ENCODE peak calls at places on chromosomes 12 and 14, in eight cellular contexts. S, W, C, D, T, X, K and Q are unnamed samples.

GRCh38 chr12:108806350-108806749 is 51.0 kb downstream of the SSH1 start:
- DNase-seq in X (no peak), K (no peak), C (no peak), W (no peak), S (no peak), T (no peak), D (no peak), Q (no peak)

GRCh38 chr12:12047682-12048081 is 23.1 kb upstream of the BCL2L14 start:
- DNase-seq in S (no peak), W (no peak), C (no peak), D (no peak), K (no peak), X (no peak), T (no peak), Q (no peak)

GRCh38 chr12:52673216-52673615 is 7.0 kb downstream of the KRT1 start:
- DNase-seq in X (no peak), D (no peak), S (no peak), C (no peak), W (no peak), T (no peak), K (no peak), Q (no peak)

GRCh38 chr12:127125607-127126259 is 1141.2 kb upstream of the TMEM132C start:
- DNase-seq in K (peak; percentile 89), W (peak; percentile 94), D (no peak), T (peak; percentile 56), S (peak; percentile 97), C (no peak), X (no peak), Q (no peak)

GRCh38 chr14:104072586-104072985 is 12.9 kb upstream of the ASPG start:
- DNase-seq in T (no peak), X (no peak), C (no peak), K (no peak), S (no peak), D (no peak), W (no peak), Q (no peak)

GRCh38 chr12:133010657-133011297 is 24.6 kb downstream of the ZNF26 start:
- DNase-seq in C (no peak), W (no peak), X (no peak), K (no peak), D (no peak), S (no peak), T (no peak), Q (no peak)

GRCh38 chr12:59615392-59616165 is 19.8 kb downstream of the SLC16A7 start:
- DNase-seq in T (no peak), K (no peak), C (no peak), W (no peak), X (no peak), D (no peak), S (no peak), Q (no peak)

GRCh38 chr12:26721800-26722199 is 111.2 kb downstream of the ITPR2 start:
- DNase-seq in D (peak; percentile 92), C (no peak), X (no peak), W (peak; percentile 5), S (no peak), K (peak; percentile 9), T (no peak), Q (no peak)

GRCh38 chr14:29757188-29757680 is 170.4 kb downstream of the PRKD1 start:
- DNase-seq in T (no peak), C (no peak), S (no peak), D (no peak), K (no peak), W (no peak), X (no peak), Q (no peak)

GRCh38 chr12:95212576-95212975 is 4.7 kb downstream of the FGD6 start:
- DNase-seq in D (peak; percentile 43), W (no peak), T (no peak), C (no peak), X (no peak), K (no peak), S (no peak), Q (no peak)

GRCh38 chr14:98952595-98953325 is 319.2 kb downstream of the BCL11B start:
- DNase-seq in T (no peak), W (peak; percentile 70), X (no peak), C (no peak), S (peak; percentile 23), K (peak; percentile 1), D (no peak), Q (peak; percentile 53)

GRCh38 chr12:87671757-87672156 is 357.4 kb downstream of the C12orf50 start:
- DNase-seq in S (no peak), X (no peak), W (no peak), K (no peak), T (no peak), D (no peak), C (no peak), Q (no peak)
- H3K4me3 ChIP-seq in S (no peak overlapping the region), X (no peak overlapping the region), W (no peak overlapping the region), K (no peak overlapping the region), T (no peak overlapping the region), D (no peak overlapping the region), C (no peak overlapping the region), Q (no peak overlapping the region)

GRCh38 chr12:111435661-111436201 is 30.0 kb downstream of the SH2B3 start:
- DNase-seq in W (no peak), D (no peak), C (no peak), T (no peak), K (no peak), S (no peak), X (no peak), Q (peak; percentile 66)

GRCh38 chr12:111436266-111436665 is 30.5 kb downstream of the SH2B3 start:
- DNase-seq in C (no peak), D (no peak), K (no peak), T (no peak), X (no peak), S (no peak), W (no peak), Q (no peak)

GRCh38 chr12:111434049-111434448 is 28.3 kb downstream of the SH2B3 start:
- DNase-seq in D (no peak), X (no peak), T (no peak), K (no peak), C (no peak), W (no peak), S (no peak), Q (no peak)

GRCh38 chr12:111436811-111437210 is 31.1 kb downstream of the SH2B3 start:
- DNase-seq in K (no peak), X (no peak), D (no peak), T (no peak), C (no peak), S (no peak), W (no peak), Q (no peak)

GRCh38 chr12:111434680-111435338 is 29.1 kb downstream of the SH2B3 start:
- DNase-seq in T (peak; percentile 84), D (peak; percentile 83), K (no peak), X (no peak), S (no peak), W (no peak), C (no peak), Q (peak; percentile 65)
- TF ChIP-seq POLR2A in T (peak; percentile 67), D (no peak), K (no peak), X (no peak), S (no peak), W (no peak), C (no peak), Q (no peak)

GRCh38 chr12:42380733-42381132 is 54.8 kb downstream of the PPHLN1 start:
- DNase-seq in W (no peak), K (no peak), D (no peak), T (no peak), S (no peak), X (no peak), C (no peak), Q (no peak)
- TF ChIP-seq MAX in W (no peak), K (no peak), D (no peak), T (no peak), S (no peak), X (no peak), C (no peak), Q (no peak)

GRCh38 chr12:110743571-110744093 is 941 bp upstream of the PPP1CC start:
- DNase-seq in T (no peak), K (peak; percentile 49), S (no peak), C (peak; percentile 53), D (no peak), W (no peak), X (no peak), Q (peak; percentile 74)
- H3K4me3 ChIP-seq in T (peak overlapping the region; percentile 59), K (peak overlapping the region; percentile 85), S (peak overlapping the region; percentile 56), C (peak overlapping the region; percentile 53), D (peak overlapping the region; percentile 77), W (peak overlapping the region; percentile 98), X (peak overlapping the region; percentile 79), Q (peak overlapping the region; percentile 91)

GRCh38 chr12:39619316-39619659 is 315 bp downstream of the ABCD2 start:
- DNase-seq in W (no peak), K (no peak), T (no peak), D (no peak), X (no peak), S (no peak), C (no peak), Q (no peak)
- TF ChIP-seq POLR2A in W (no peak), K (no peak), T (peak; percentile 41), D (no peak), X (no peak), S (no peak), C (no peak), Q (no peak)

GRCh38 chr14:56657604-56658003 is 78.0 kb downstream of the TMEM260 start:
- DNase-seq in W (no peak), D (no peak), S (no peak), X (no peak), K (no peak), T (no peak), C (no peak), Q (no peak)

GRCh38 chr14:56661478-56661877 is 81.9 kb downstream of the TMEM260 start:
- DNase-seq in T (no peak), K (no peak), X (no peak), D (no peak), C (no peak), S (no peak), W (no peak), Q (no peak)

GRCh38 chr14:56659964-56660551 is 80.5 kb downstream of the TMEM260 start:
- DNase-seq in S (peak; percentile 32), C (no peak), X (peak; percentile 50), T (no peak), K (peak; percentile 38), D (peak; percentile 61), W (peak; percentile 54), Q (peak; percentile 47)

GRCh38 chr14:56660677-56661389 is 81.2 kb downstream of the TMEM260 start:
- DNase-seq in K (no peak), W (no peak), X (no peak), T (no peak), D (no peak), C (no peak), S (no peak), Q (no peak)

DNA sequence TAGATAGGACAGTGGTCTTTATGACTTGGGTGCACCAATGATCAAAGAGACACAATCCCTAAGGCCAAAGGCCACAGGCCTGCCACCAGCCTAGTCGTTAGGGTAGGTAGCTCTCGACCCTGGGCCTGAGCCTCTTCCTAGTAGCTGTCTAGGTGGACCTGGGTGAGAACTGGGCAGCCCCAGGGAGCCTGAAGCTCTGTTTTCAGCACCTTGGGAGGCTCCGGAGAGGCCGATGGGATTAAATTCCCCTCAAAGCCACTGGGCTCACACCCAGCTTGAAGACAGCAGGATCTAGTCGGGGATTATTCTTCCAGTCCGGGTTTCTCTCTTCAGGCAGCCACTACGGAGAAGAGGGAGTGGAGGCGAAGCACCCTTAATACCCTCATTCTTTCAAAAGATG is 79.8 kb downstream of the TMEM260 start:
- DNase-seq in T (no peak), X (no peak), W (no peak), K (no peak), D (no peak), S (no peak), C (peak; percentile 51), Q (no peak)
- TF ChIP-seq MAX in T (no peak), X (no peak), W (no peak), K (no peak), D (no peak), S (no peak), C (no peak), Q (no peak)